ENCODE peak calls at places on chromosomes 13 and 19, in ten cellular contexts. Z is psoas muscle, P is upper lobe of left lung, E is lower leg skin, G is dorsolateral prefrontal cortex, Q is body of pancreas, S is fibroblast of mammary gland, K is Peyer's patch, L is ovary, F is OCI-LY7. U is an unnamed sample.

GRCh38 chr13:107185889-107186288 is 618.0 kb upstream of the ARGLU1 start:
- DNase-seq in Z (no peak), P (no peak), E (no peak), G (no peak), Q (no peak), S (peak; percentile 26), K (no peak), L (no peak), F (no peak), U (no peak)

GRCh38 chr19:35168261-35168660 is 13.7 kb downstream of the FXYD5 start:
- DNase-seq in Z (no peak), P (no peak), E (no peak), G (no peak), Q (no peak), S (peak; percentile 23), K (no peak), L (no peak), F (no peak), U (no peak)

GRCh38 chr13:27976362-27977177 is 7.5 kb upstream of the CDX2 start:
- DNase-seq in Z (no peak), P (no peak), E (no peak), G (no peak), Q (no peak), S (no peak), K (no peak), L (no peak), F (no peak), U (no peak)

GRCh38 chr19:36009633-36010379 is 1.2 kb upstream of the SYNE4 start:
- DNase-seq in Z (no peak), P (no peak), E (no peak), G (no peak), Q (no peak), S (no peak), K (no peak), L (peak; percentile 45), F (no peak), U (no peak)

GRCh38 chr13:87878706-87879105 is 207.5 kb downstream of the SLITRK5 start:
- DNase-seq in Z (no peak), P (no peak), E (no peak), G (no peak), Q (no peak), S (no peak), K (no peak), L (no peak), F (no peak), U (no peak)

GRCh38 chr19:14474827-14475226 is 327 bp downstream of the PTGER1 start:
- DNase-seq in Z (no peak), P (no peak), E (no peak), G (no peak), Q (no peak), S (no peak), K (no peak), L (no peak), F (no peak), U (no peak)

GRCh38 chr13:84951128-84951527 is 848.1 kb downstream of the SLITRK6 start:
- DNase-seq in Z (no peak), P (no peak), E (no peak), G (no peak), Q (no peak), S (no peak), K (no peak), L (no peak), F (no peak), U (no peak)

GRCh38 chr13:40796649-40797048 is 7.2 kb downstream of the SLC25A15 start:
- DNase-seq in Z (no peak), P (no peak), E (no peak), G (no peak), Q (no peak), S (no peak), K (no peak), L (no peak), F (no peak), U (no peak)

GRCh38 chr19:44438441-44438840 is 9.8 kb downstream of the ZNF229 start:
- DNase-seq in Z (no peak), P (no peak), E (no peak), G (no peak), Q (no peak), S (no peak), K (no peak), L (no peak), F (no peak), U (no peak)

GRCh38 chr19:38647966-38648788 is 728 bp downstream of the ACTN4 start:
- DNase-seq in Z (no peak), P (no peak), E (no peak), G (no peak), Q (no peak), S (no peak), K (no peak), L (no peak), F (no peak), U (no peak)

GRCh38 chr13:75541287-75541686 is 3.6 kb upstream of the COMMD6 start:
- DNase-seq in Z (no peak), P (peak; percentile 27), E (no peak), G (no peak), Q (no peak), S (peak; percentile 45), K (no peak), L (no peak), F (no peak), U (no peak)

GRCh38 chr19:17405250-17406038 is at the start of gene BST2:
- DNase-seq in Z (peak; percentile 73), P (peak; percentile 78), E (no peak), G (peak; percentile 53), Q (peak; percentile 32), S (no peak), K (peak; percentile 77), L (peak; percentile 84), F (peak; percentile 95), U (no peak)

GRCh38 chr19:17404621-17405249 is 695 bp downstream of the BST2 start:
- DNase-seq in Z (no peak), P (no peak), E (no peak), G (no peak), Q (no peak), S (no peak), K (no peak), L (no peak), F (no peak), U (no peak)

GRCh38 chr19:17402982-17403855 is 2.2 kb downstream of the BST2 start:
- DNase-seq in Z (peak; percentile 44), P (peak; percentile 36), E (no peak), G (no peak), Q (no peak), S (no peak), K (peak; percentile 21), L (peak; percentile 71), F (peak; percentile 56), U (no peak)

GRCh38 chr19:17406039-17406886 is 833 bp upstream of the BST2 start:
- DNase-seq in Z (no peak), P (no peak), E (no peak), G (no peak), Q (no peak), S (no peak), K (peak; percentile 58), L (no peak), F (no peak), U (no peak)

GRCh38 chr19:17404015-17404414 is 1.4 kb downstream of the BST2 start:
- DNase-seq in Z (no peak), P (no peak), E (no peak), G (no peak), Q (no peak), S (no peak), K (no peak), L (no peak), F (no peak), U (no peak)
- H3K4me3 ChIP-seq in Z (peak overlapping the region; percentile 65), P (peak overlapping the region; percentile 47), E (no peak overlapping the region), G (peak overlapping the region; percentile 56), Q (no peak overlapping the region), S (no peak overlapping the region), K (peak overlapping the region; percentile 52), L (peak overlapping the region; percentile 57), F (peak overlapping the region; percentile 90), U (no peak overlapping the region)

GRCh38 chr19:57031156-57031555 is 88.6 kb upstream of the USP29 start:
- DNase-seq in Z (no peak), P (no peak), E (no peak), G (no peak), Q (no peak), S (no peak), K (no peak), L (no peak), F (no peak), U (no peak)

GRCh38 chr19:57028804-57029525 is 90.8 kb upstream of the USP29 start:
- DNase-seq in Z (no peak), P (no peak), E (no peak), G (no peak), Q (no peak), S (no peak), K (no peak), L (no peak), F (no peak), U (no peak)

GRCh38 chr19:57034544-57034943 is 85.2 kb upstream of the USP29 start:
- DNase-seq in Z (no peak), P (no peak), E (no peak), G (no peak), Q (no peak), S (no peak), K (no peak), L (no peak), F (no peak), U (no peak)
- TF ChIP-seq CTCF in Z (no peak), P (no peak), E (no peak), G (no peak), Q (no peak), S (no peak), K (no peak), L (no peak), F (no peak), U (no peak)

GRCh38 chr19:7915250-7916136 is 863 bp downstream of the TGFBR3L start:
- DNase-seq in Z (no peak), P (no peak), E (no peak), G (no peak), Q (no peak), S (no peak), K (no peak), L (no peak), F (no peak), U (no peak)
- H3K4me3 ChIP-seq in Z (peak overlapping the region; percentile 82), P (peak overlapping the region; percentile 38), E (no peak overlapping the region), G (peak overlapping the region; percentile 77), Q (no peak overlapping the region), S (peak overlapping the region; percentile 10), K (peak overlapping the region; percentile 49), L (no peak overlapping the region), F (no peak overlapping the region), U (no peak overlapping the region)

DNA sequence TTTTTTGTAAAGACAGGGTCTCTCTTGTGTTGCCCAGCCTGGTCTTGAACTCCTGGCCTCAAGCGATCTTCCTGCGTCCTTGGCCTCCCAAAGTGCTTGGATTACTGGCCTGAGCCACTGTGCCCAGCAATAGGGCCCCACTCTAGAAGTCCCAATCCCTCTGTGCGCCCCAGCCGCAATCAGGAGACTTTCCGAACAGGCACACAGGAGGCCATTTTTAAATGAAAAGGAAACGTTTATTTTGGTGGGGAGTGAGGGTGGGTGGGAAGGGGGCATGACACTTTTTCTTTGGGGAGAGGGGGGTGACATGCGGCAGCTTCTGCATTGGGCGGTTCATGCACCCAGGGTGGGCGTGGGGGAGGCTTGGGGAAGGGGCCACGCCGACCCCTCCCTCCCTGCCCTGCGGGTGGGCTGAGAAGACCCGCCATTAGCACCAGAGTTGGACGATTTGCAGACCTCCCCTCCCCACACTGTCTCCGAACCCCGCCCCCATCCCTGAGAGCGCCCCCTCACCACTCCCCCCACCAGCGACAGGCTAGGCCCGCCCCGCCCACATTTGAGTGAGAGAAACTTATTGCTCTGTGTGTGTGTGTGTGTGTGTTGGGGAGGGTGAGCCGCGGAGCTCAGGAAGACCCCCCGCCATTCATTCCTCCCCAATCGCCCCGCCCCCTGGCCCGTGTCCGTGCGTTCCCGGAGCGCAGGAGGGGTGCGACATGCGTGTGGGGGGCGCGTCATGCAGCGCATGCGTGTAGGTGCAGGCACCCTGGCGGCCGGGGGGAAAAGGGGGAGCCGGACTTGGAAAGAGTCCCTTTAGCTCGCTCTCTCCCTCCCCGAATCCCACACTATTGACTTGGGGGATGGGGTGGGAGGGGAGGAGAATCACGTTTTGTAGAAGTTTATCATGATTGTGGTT is 17.2 kb downstream of the KCNC3 start:
- DNase-seq in Z (no peak), P (no peak), E (no peak), G (no peak), Q (no peak), S (no peak), K (no peak), L (no peak), F (no peak), U (no peak)
- TF ChIP-seq CTCF in Z (no peak), P (no peak), E (no peak), G (no peak), Q (no peak), S (no peak), K (no peak), L (no peak), F (no peak), U (no peak)

U was measured in HFF-Myc.